ENCODE peak calls at places on chromosomes 11 and 22, in nine cellular contexts. I, M, Q, B, R, P, G, N and O are unnamed samples.

GRCh38 chr11:26045082-26045481 is 286.8 kb upstream of the ANO3 start:
- DNase-seq in I (no peak), M (no peak), Q (no peak), B (no peak), R (no peak), P (no peak), G (no peak), N (no peak), O (no peak)

GRCh38 chr11:95138448-95138847 is 48.8 kb downstream of the ENDOD1 start:
- DNase-seq in I (no peak), M (no peak), Q (no peak), B (no peak), R (no peak), P (no peak), G (no peak), N (no peak), O (no peak)

GRCh38 chr11:82775736-82776346 is 42.2 kb upstream of the FAM181B start:
- DNase-seq in I (no peak), M (peak), Q (no peak), B (peak), R (no peak), P (peak), G (peak), N (no peak), O (peak)

GRCh38 chr22:30572840-30573593 is 1.4 kb downstream of the GAL3ST1 start:
- DNase-seq in I (no peak), M (no peak), Q (no peak), B (no peak), R (no peak), P (no peak), G (peak), N (no peak), O (no peak)

GRCh38 chr22:37818397-37819099 is 4.6 kb upstream of the GALR3 start:
- DNase-seq in I (peak), M (peak), Q (peak), B (no peak), R (peak), P (peak), G (peak), N (no peak), O (no peak)

GRCh38 chr11:43984039-43984438 is 41.6 kb downstream of the C11orf96 start:
- DNase-seq in I (no peak), M (no peak), Q (no peak), B (no peak), R (no peak), P (no peak), G (no peak), N (no peak), O (no peak)

GRCh38 chr11:18720086-18720810 is 5.7 kb downstream of the IGSF22 start:
- DNase-seq in I (no peak), M (no peak), Q (no peak), B (no peak), R (no peak), P (no peak), G (no peak), N (no peak), O (no peak)

GRCh38 chr11:134345237-134345550 is 13.4 kb downstream of the GLB1L2 start:
- DNase-seq in I (no peak), M (no peak), Q (no peak), B (no peak), R (no peak), P (no peak), G (no peak), N (no peak), O (no peak)

GRCh38 chr11:70537576-70538571 is 139.5 kb downstream of the CTTN start:
- DNase-seq in I (no peak), M (no peak), Q (no peak), B (no peak), R (no peak), P (peak), G (no peak), N (no peak), O (no peak)

GRCh38 chr22:50518628-50519027 is 6.8 kb downstream of the SCO2 start:
- DNase-seq in I (no peak), M (no peak), Q (no peak), B (no peak), R (no peak), P (no peak), G (no peak), N (no peak), O (no peak)

GRCh38 chr22:30637701-30638114 is 2.1 kb downstream of the SLC35E4 start:
- DNase-seq in I (no peak), M (no peak), Q (no peak), B (no peak), R (no peak), P (no peak), G (no peak), N (no peak), O (no peak)

GRCh38 chr11:122751298-122752070 is 86.8 kb upstream of the CRTAM start:
- DNase-seq in I (no peak), M (no peak), Q (no peak), B (no peak), R (no peak), P (peak), G (no peak), N (no peak), O (no peak)

GRCh38 chr11:7341551-7341950 is 89.8 kb downstream of the SYT9 start:
- DNase-seq in I (no peak), M (no peak), Q (no peak), B (no peak), R (no peak), P (no peak), G (no peak), N (no peak), O (no peak)

GRCh38 chr11:64100345-64100744 is 64.6 kb downstream of the FLRT1 start:
- DNase-seq in I (no peak), M (no peak), Q (no peak), B (no peak), R (no peak), P (peak), G (no peak), N (no peak), O (no peak)

GRCh38 chr22:44224166-44224565 is 43.4 kb downstream of the PARVG start:
- DNase-seq in I (no peak), M (no peak), Q (no peak), B (no peak), R (no peak), P (no peak), G (no peak), N (no peak), O (no peak)

GRCh38 chr11:66291706-66292542 is at the start of gene TMEM151A:
- DNase-seq in I (no peak), M (peak), Q (no peak), B (no peak), R (no peak), P (peak), G (peak), N (no peak), O (no peak)

GRCh38 chr22:33332538-33332937 is 274.4 kb upstream of the SYN3 start:
- DNase-seq in I (no peak), M (no peak), Q (no peak), B (no peak), R (no peak), P (no peak), G (no peak), N (no peak), O (no peak)

GRCh38 chr11:113203332-113203731 is 111.1 kb upstream of the TTC12 start:
- DNase-seq in I (no peak), M (no peak), Q (no peak), B (no peak), R (no peak), P (no peak), G (no peak), N (no peak), O (no peak)

GRCh38 chr11:118438314-118438931 is 2.1 kb downstream of the KMT2A start:
- DNase-seq in I (no peak), M (no peak), Q (no peak), B (peak), R (peak), P (peak), G (peak), N (no peak), O (no peak)

GRCh38 chr22:25965331-25965730 is 203.9 kb upstream of the SEZ6L start:
- DNase-seq in I (no peak), M (no peak), Q (no peak), B (no peak), R (no peak), P (no peak), G (no peak), N (no peak), O (no peak)

GRCh38 chr11:36213050-36213840 is 76.0 kb downstream of the COMMD9 start:
- DNase-seq in I (no peak), M (no peak), Q (no peak), B (no peak), R (no peak), P (no peak), G (no peak), N (no peak), O (no peak)

GRCh38 chr22:40043086-40043485 is 48.3 kb downstream of the FAM83F start:
- DNase-seq in I (no peak), M (no peak), Q (no peak), B (no peak), R (no peak), P (no peak), G (no peak), N (no peak), O (no peak)

GRCh38 chr11:128453444-128454336 is 133.7 kb downstream of the ETS1 start:
- DNase-seq in I (no peak), M (no peak), Q (no peak), B (peak), R (no peak), P (no peak), G (no peak), N (peak), O (no peak)

GRCh38 chr11:39442177-39442576 is 2017.3 kb downstream of the LRRC4C start:
- DNase-seq in I (no peak), M (no peak), Q (no peak), B (no peak), R (no peak), P (no peak), G (no peak), N (no peak), O (no peak)

GRCh38 chr11:129223701-129224149 is 31.6 kb upstream of the ARHGAP32 start:
- DNase-seq in I (no peak), M (no peak), Q (no peak), B (no peak), R (no peak), P (no peak), G (no peak), N (no peak), O (no peak)

GRCh38 chr22:18076060-18076497 is 1.7 kb upstream of the PEX26 start:
- DNase-seq in I (peak), M (no peak), Q (no peak), B (peak), R (no peak), P (peak), G (peak), N (peak), O (peak)

GRCh38 chr11:10076458-10077141 is 217.4 kb downstream of the SBF2 start:
- DNase-seq in I (no peak), M (peak), Q (no peak), B (no peak), R (peak), P (peak), G (peak), N (no peak), O (no peak)

GRCh38 chr11:31641477-31642062 is 132.0 kb downstream of the ELP4 start:
- DNase-seq in I (no peak), M (no peak), Q (no peak), B (no peak), R (no peak), P (peak), G (peak), N (no peak), O (no peak)

GRCh38 chr22:39254122-39254521 is 9.3 kb upstream of the PDGFB start:
- DNase-seq in I (no peak), M (no peak), Q (no peak), B (no peak), R (no peak), P (no peak), G (no peak), N (no peak), O (no peak)

GRCh38 chr11:86152006-86152862 is 83.3 kb upstream of the PICALM start:
- DNase-seq in I (no peak), M (no peak), Q (no peak), B (no peak), R (no peak), P (no peak), G (peak), N (no peak), O (no peak)

GRCh38 chr22:32985899-32986772 is 72.0 kb downstream of the SYN3 start:
- DNase-seq in I (peak), M (peak), Q (no peak), B (peak), R (no peak), P (peak), G (peak), N (peak), O (peak)

GRCh38 chr11:64173616-64174355 is 7.9 kb upstream of the MACROD1 start:
- DNase-seq in I (no peak), M (no peak), Q (no peak), B (no peak), R (no peak), P (no peak), G (no peak), N (no peak), O (no peak)

GRCh38 chr11:111634981-111635705 is 32.9 kb downstream of the SIK2 start:
- DNase-seq in I (no peak), M (no peak), Q (no peak), B (no peak), R (no peak), P (no peak), G (no peak), N (no peak), O (no peak)

GRCh38 chr11:95279921-95280861 is 49.2 kb upstream of the SESN3 start:
- DNase-seq in I (no peak), M (no peak), Q (no peak), B (no peak), R (no peak), P (peak), G (no peak), N (no peak), O (no peak)

GRCh38 chr11:61983419-61983818 is 16.0 kb upstream of the FTH1 start:
- DNase-seq in I (no peak), M (no peak), Q (no peak), B (no peak), R (no peak), P (no peak), G (no peak), N (no peak), O (no peak)

GRCh38 chr22:38021201-38021600 is 36.0 kb upstream of the PICK1 start:
- DNase-seq in I (no peak), M (no peak), Q (no peak), B (no peak), R (no peak), P (no peak), G (no peak), N (no peak), O (no peak)

GRCh38 chr11:82900277-82901164 is at the start of gene PRCP:
- DNase-seq in I (peak), M (peak), Q (peak), B (peak), R (peak), P (peak), G (peak), N (peak), O (no peak)

GRCh38 chr22:17098379-17098819 is 13.6 kb downstream of the IL17RA start:
- DNase-seq in I (no peak), M (no peak), Q (no peak), B (no peak), R (no peak), P (no peak), G (no peak), N (no peak), O (no peak)

GRCh38 chr22:32323513-32324164 is 34.0 kb upstream of the RFPL3 start:
- DNase-seq in I (no peak), M (no peak), Q (no peak), B (no peak), R (no peak), P (no peak), G (no peak), N (no peak), O (no peak)